ENCODE peak calls at places on chromosomes 6 and 20, in four cellular contexts. J is IMR-90, E is left ventricle myocardium inferior, T is BE2C. B is an unnamed sample.

GRCh38 chr6:47713200-47713599 is 14.8 kb downstream of the ADGRF4 start:
- DNase-seq in J (no peak), E (no peak), T (no peak), B (no peak)

GRCh38 chr6:15510536-15511247 is 152.1 kb downstream of the DTNBP1 start:
- DNase-seq in J (no peak), E (no peak), T (no peak), B (no peak)

GRCh38 chr20:47493954-47494293 is 7.8 kb upstream of the NCOA3 start:
- DNase-seq in J (no peak), E (no peak), T (no peak), B (no peak)

GRCh38 chr20:35618372-35619131 is 2.9 kb downstream of the SPAG4 start:
- DNase-seq in J (peak), E (no peak), T (peak), B (no peak)

GRCh38 chr6:165662671-165663282 is at the start of gene PDE10A:
- DNase-seq in J (peak), E (peak), T (peak), B (peak)

GRCh38 chr6:56663344-56663743 is 20.7 kb upstream of the DST start:
- DNase-seq in J (no peak), E (no peak), T (peak), B (no peak)

GRCh38 chr6:40328988-40329545 is 258.1 kb downstream of the LRFN2 start:
- DNase-seq in J (no peak), E (no peak), T (no peak), B (no peak)

GRCh38 chr6:82022614-82023102 is 224.9 kb downstream of the IBTK start:
- DNase-seq in J (peak), E (no peak), T (no peak), B (no peak)

GRCh38 chr6:163416380-163416629 is 1.8 kb downstream of the QKI start:
- DNase-seq in J (no peak), E (no peak), T (no peak), B (no peak)

GRCh38 chr20:11101243-11101642 is 427.4 kb upstream of the JAG1 start:
- DNase-seq in J (peak), E (no peak), T (no peak), B (no peak)

GRCh38 chr6:136576821-136577220 is 26.6 kb upstream of the MAP7 start:
- DNase-seq in J (no peak), E (no peak), T (no peak), B (no peak)

GRCh38 chr6:46263709-46264091 is 92.9 kb upstream of the ENPP5 start:
- DNase-seq in J (peak), E (no peak), T (no peak), B (no peak)

GRCh38 chr6:137493218-137494038 is 766 bp downstream of the OLIG3 start:
- DNase-seq in J (no peak), E (no peak), T (no peak), B (no peak)

GRCh38 chr6:143698759-143699750 is 21.3 kb downstream of the PHACTR2 start:
- DNase-seq in J (no peak), E (no peak), T (no peak), B (no peak)

GRCh38 chr6:82987951-82988350 is 77.7 kb downstream of the UBE3D start:
- DNase-seq in J (no peak), E (no peak), T (no peak), B (no peak)

GRCh38 chr6:21915707-21916399 is 322.3 kb downstream of the SOX4 start:
- DNase-seq in J (peak), E (no peak), T (no peak), B (no peak)

GRCh38 chr6:134172020-134172766 is 119.8 kb upstream of the SLC2A12 start:
- DNase-seq in J (peak), E (no peak), T (no peak), B (no peak)

GRCh38 chr6:134173007-134173690 is 120.7 kb upstream of the SLC2A12 start:
- DNase-seq in J (peak), E (no peak), T (no peak), B (no peak)

GRCh38 chr6:134175532-134176282 is 123.3 kb upstream of the SLC2A12 start:
- DNase-seq in J (peak), E (peak), T (no peak), B (no peak)

GRCh38 chr6:134174790-134175531 is 122.5 kb upstream of the SLC2A12 start:
- DNase-seq in J (peak), E (peak), T (peak), B (peak)

GRCh38 chr6:134173936-134174789 is 121.7 kb upstream of the SLC2A12 start:
- DNase-seq in J (peak), E (peak), T (peak), B (peak)
- TF ChIP-seq CTCF in J (peak), E (peak), T (peak), B (peak)

GRCh38 chr6:161924516-161925116 is 650.8 kb upstream of the AGPAT4 start:
- DNase-seq in J (no peak), E (no peak), T (no peak), B (no peak)

GRCh38 chr6:161918608-161919205 is 644.8 kb upstream of the AGPAT4 start:
- DNase-seq in J (no peak), E (no peak), T (no peak), B (no peak)

GRCh38 chr6:161921602-161922400 is 647.9 kb upstream of the AGPAT4 start:
- DNase-seq in J (no peak), E (no peak), T (no peak), B (no peak)

GRCh38 chr6:161919711-161920110 is 645.9 kb upstream of the AGPAT4 start:
- DNase-seq in J (no peak), E (no peak), T (no peak), B (no peak)

DNA sequence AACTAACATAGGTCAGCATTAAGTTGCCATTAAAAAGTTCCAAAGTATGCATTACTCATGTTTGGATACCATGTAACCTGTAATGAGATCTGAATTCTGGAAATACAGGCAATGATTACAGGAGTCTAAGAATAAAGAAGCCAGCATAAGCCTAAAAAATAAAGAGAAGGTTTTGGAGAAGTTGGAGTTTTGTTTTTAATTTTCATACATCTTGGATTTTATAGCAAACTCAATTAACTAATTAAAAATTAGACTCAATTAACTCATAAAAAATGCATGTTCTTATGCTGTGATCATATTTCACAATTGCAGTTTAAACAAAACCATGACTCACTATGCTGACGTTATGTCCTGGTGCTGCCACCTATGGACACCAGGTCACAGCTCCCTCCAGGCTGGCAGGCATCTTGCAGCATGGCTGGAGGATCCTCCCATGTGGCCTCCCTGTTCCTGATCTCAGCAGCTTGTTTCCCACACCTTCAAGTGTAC is 648.8 kb upstream of the AGPAT4 start:
- DNase-seq in J (peak), E (peak), T (peak), B (no peak)
- TF ChIP-seq CTCF in J (no peak), E (peak), T (peak), B (no peak)

GRCh38 chr6:43817192-43817591 is 47.2 kb downstream of the VEGFA start:
- DNase-seq in J (peak), E (peak), T (peak), B (no peak)
- TF ChIP-seq CTCF in J (peak), E (peak), T (peak), B (no peak)

DNA sequence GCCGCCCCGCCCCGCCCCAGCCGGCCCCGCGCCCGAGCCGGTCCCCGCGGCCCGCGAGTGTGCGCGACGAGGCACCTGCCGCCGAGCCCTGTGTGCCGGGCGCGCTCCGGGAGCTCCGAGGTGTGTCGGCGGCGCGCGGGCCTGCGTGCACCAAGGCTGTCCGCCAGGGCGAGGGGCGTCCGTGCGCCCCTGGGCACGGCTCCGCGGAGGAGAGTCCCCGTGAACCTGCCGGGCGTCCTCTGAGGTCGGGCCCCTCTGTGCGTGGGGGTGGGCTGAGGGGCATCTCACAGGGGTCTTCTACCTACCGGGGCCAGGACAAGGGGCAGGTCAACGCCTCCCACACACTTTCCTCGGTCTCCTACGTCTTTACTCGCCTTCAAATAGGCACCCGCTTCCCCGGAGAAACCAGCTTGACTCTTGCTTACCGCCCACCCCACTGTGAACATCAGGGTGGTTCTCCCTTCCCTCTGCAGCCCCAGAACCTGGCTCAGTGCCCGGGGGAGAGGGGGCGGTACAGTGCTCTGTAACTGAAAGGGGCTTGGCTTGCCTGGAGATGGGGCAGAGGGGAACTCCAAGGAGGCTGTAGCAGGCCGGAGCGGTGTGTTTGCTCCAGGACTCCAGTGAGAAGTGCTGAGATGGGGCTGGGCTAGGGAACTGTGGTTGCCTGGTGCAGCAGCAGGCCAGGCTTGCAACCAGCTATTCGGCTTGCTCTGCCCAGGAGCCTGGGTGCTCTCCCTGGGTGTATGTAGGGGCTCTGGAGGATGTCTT is at the start of gene SAMD10:
- DNase-seq in J (peak), E (no peak), T (peak), B (peak)
- TF ChIP-seq CTCF in J (no peak), E (peak), T (peak), B (no peak)

GRCh38 chr20:63402178-63402859 is 41.2 kb upstream of the CHRNA4 start:
- DNase-seq in J (no peak), E (no peak), T (no peak), B (no peak)

GRCh38 chr20:63399596-63400375 is 38.6 kb upstream of the CHRNA4 start:
- DNase-seq in J (no peak), E (no peak), T (no peak), B (no peak)

GRCh38 chr20:63401384-63402110 is 40.4 kb upstream of the CHRNA4 start:
- DNase-seq in J (no peak), E (no peak), T (no peak), B (no peak)

GRCh38 chr20:63398744-63399514 is 37.8 kb upstream of the CHRNA4 start:
- DNase-seq in J (no peak), E (no peak), T (no peak), B (no peak)

GRCh38 chr20:63400486-63401210 is 39.5 kb upstream of the CHRNA4 start:
- DNase-seq in J (no peak), E (no peak), T (no peak), B (no peak)
- TF ChIP-seq CTCF in J (no peak), E (no peak), T (peak), B (no peak)

GRCh38 chr6:111873178-111874029 is at the start of gene FYN:
- DNase-seq in J (peak), E (peak), T (peak), B (peak)
- TF ChIP-seq CTCF in J (peak), E (peak), T (peak), B (peak)